ENCODE peak calls at places on chromosomes 4 and X, in six cellular contexts. V, O, Q, N, W and E are unnamed samples.
A peak's percentile ranks its signal among the peaks of the same experiment; 100 is the strongest.

GRCh38 chrX:21674430-21675186 is 16.5 kb upstream of the KLHL34 start:
- DNase-seq in O (no peak), V (no peak), W (no peak), N (no peak), Q (no peak), E (no peak)

GRCh38 chr4:177214935-177215334 is 94.7 kb upstream of the NEIL3 start:
- DNase-seq in V (no peak), W (no peak), N (no peak), Q (no peak), O (no peak), E (no peak)

GRCh38 chrX:2549874-2550273 is 49.1 kb upstream of the DHRSX start:
- DNase-seq in N (no peak), W (no peak), V (no peak), Q (no peak), O (no peak), E (no peak)

GRCh38 chr4:176775326-176775725 is 17.4 kb downstream of the VEGFC start:
- DNase-seq in N (no peak), V (no peak), Q (no peak), W (no peak), O (no peak), E (no peak)

GRCh38 chr4:29581469-29581868 is 1138.7 kb upstream of the PCDH7 start:
- DNase-seq in N (no peak), O (no peak), W (no peak), Q (no peak), V (no peak), E (no peak)

GRCh38 chrX:83416273-83416672 is 91.8 kb upstream of the POU3F4 start:
- DNase-seq in N (no peak), O (no peak), Q (no peak), W (no peak), V (no peak), E (no peak)

GRCh38 chrX:38939067-38939466 is 137.8 kb downstream of the MID1IP1 start:
- DNase-seq in N (no peak), Q (no peak), O (no peak), V (no peak), W (no peak), E (no peak)

GRCh38 chr4:104592894-104593470 is 98.3 kb upstream of the CXXC4 start:
- DNase-seq in O (no peak), W (no peak), N (no peak), Q (no peak), V (no peak), E (no peak)

GRCh38 chrX:40105791-40106676 is 8.3 kb upstream of the BCOR start:
- DNase-seq in Q (peak; percentile 91), O (no peak), V (no peak), W (peak; percentile 77), N (peak; percentile 74), E (peak; percentile 63)

GRCh38 chrX:148381603-148382002 is 118.8 kb upstream of the AFF2 start:
- DNase-seq in N (no peak), W (no peak), Q (no peak), V (no peak), O (no peak), E (no peak)

GRCh38 chr4:98125585-98125984 is 17.7 kb downstream of the STPG2 start:
- DNase-seq in V (no peak), O (no peak), N (no peak), Q (no peak), W (no peak), E (no peak)

GRCh38 chr4:72312032-72312650 is 256.9 kb downstream of the ADAMTS3 start:
- DNase-seq in W (peak; percentile 29), N (no peak), Q (no peak), V (peak; percentile 60), O (no peak), E (peak; percentile 51)

GRCh38 chr4:150648123-150648522 is 66.2 kb downstream of the MAB21L2 start:
- DNase-seq in W (no peak), Q (no peak), O (no peak), N (no peak), V (no peak), E (no peak)

GRCh38 chr4:144809056-144809640 is 163.2 kb downstream of the HHIP start:
- DNase-seq in V (no peak), N (no peak), O (no peak), Q (no peak), W (no peak), E (no peak)

GRCh38 chr4:76301068-76301774 is 5.3 kb upstream of the STBD1 start:
- DNase-seq in W (no peak), N (peak; percentile 63), Q (no peak), O (peak; percentile 65), V (no peak), E (peak; percentile 46)

GRCh38 chr4:70721747-70722146 is at the start of gene RUFY3:
- DNase-seq in O (no peak), V (no peak), N (no peak), Q (no peak), W (no peak), E (no peak)

GRCh38 chr4:37836838-37837413 is 10.4 kb downstream of the PGM2 start:
- DNase-seq in W (no peak), Q (no peak), O (no peak), V (no peak), N (no peak), E (no peak)

GRCh38 chr4:174041555-174042110 is 241.8 kb downstream of the FBXO8 start:
- DNase-seq in N (no peak), Q (no peak), W (no peak), O (no peak), V (no peak), E (no peak)

GRCh38 chrX:46034868-46035267 is 510.4 kb downstream of the ZNF674 start:
- DNase-seq in Q (no peak), W (no peak), O (no peak), N (no peak), V (no peak), E (no peak)

GRCh38 chrX:31130457-31131215 is 58.8 kb upstream of the FTHL17 start:
- DNase-seq in W (no peak), V (no peak), N (no peak), O (no peak), Q (no peak), E (no peak)

GRCh38 chr4:108646706-108647105 is 3.7 kb upstream of the OSTC start:
- DNase-seq in O (no peak), W (no peak), Q (no peak), N (no peak), V (no peak), E (no peak)

GRCh38 chr4:17762705-17763104 is 18.7 kb downstream of the FAM184B start:
- DNase-seq in O (no peak), W (no peak), N (no peak), Q (no peak), V (no peak), E (no peak)
- TF ChIP-seq CTCF in O (peak; percentile 23), W (no peak), N (no peak), Q (no peak), V (no peak), E (no peak)

GRCh38 chr4:171774642-171775041 is 38.6 kb upstream of the GALNTL6 start:
- DNase-seq in N (no peak), W (no peak), O (no peak), Q (no peak), V (no peak), E (no peak)
- TF ChIP-seq POLR2AphosphoS5 in N (no peak), W (no peak), O (no peak), Q (no peak), V (no peak), E (no peak)

GRCh38 chrX:43349363-43349762 is 306.7 kb upstream of the MAOA start:
- DNase-seq in Q (peak; percentile 22), O (peak; percentile 25), N (peak; percentile 33), V (no peak), W (peak; percentile 51), E (peak; percentile 3)
- H3K4me3 ChIP-seq in Q (no peak overlapping the region), O (no peak overlapping the region), N (no peak overlapping the region), V (no peak overlapping the region), W (no peak overlapping the region), E (no peak overlapping the region)

GRCh38 chr4:121676388-121677075 is 20.2 kb downstream of the ANXA5 start:
- DNase-seq in N (no peak), O (no peak), Q (no peak), W (no peak), V (no peak), E (no peak)

GRCh38 chr4:121677524-121677923 is 19.3 kb downstream of the ANXA5 start:
- DNase-seq in Q (no peak), N (no peak), W (no peak), V (no peak), O (no peak), E (no peak)

GRCh38 chr4:121674191-121674590 is 22.6 kb downstream of the ANXA5 start:
- DNase-seq in N (no peak), W (no peak), Q (no peak), V (no peak), O (no peak), E (no peak)

GRCh38 chr4:121674696-121675095 is 22.1 kb downstream of the ANXA5 start:
- DNase-seq in W (no peak), N (no peak), O (no peak), V (no peak), Q (no peak), E (no peak)

GRCh38 chr4:121675715-121676114 is 21.1 kb downstream of the ANXA5 start:
- DNase-seq in W (no peak), O (no peak), N (no peak), Q (no peak), V (no peak), E (no peak)
- TF ChIP-seq CTCF in W (no peak), O (peak; percentile 8), N (no peak), Q (no peak), V (no peak), E (no peak)